ENCODE peak calls at places on chromosomes 5 and 9, in ten cellular contexts. One of them, this sample, is unnamed.

GRCh38 chr5:179387151-179388110 is 42.2 kb upstream of the ADAMTS2 start:
- DNase-seq in sigmoid colon: peak; percentile 18
- DNase-seq in fibroblast of lung: no peak
- DNase-seq in cardiac muscle cell: no peak
- DNase-seq in adrenal gland: peak; percentile 18
- DNase-seq in PC-9: no peak
- DNase-seq in left lung: no peak
- DNase-seq in lung: no peak
- DNase-seq in CD8-positive, alpha-beta T cell: no peak
- DNase-seq in tibial artery: no peak
- DNase-seq in this sample: no peak

GRCh38 chr5:179890751-179891682 is 16.7 kb downstream of the TBC1D9B start:
- DNase-seq in CD8-positive, alpha-beta T cell: no peak
- DNase-seq in lung: no peak
- DNase-seq in tibial artery: no peak
- DNase-seq in adrenal gland: no peak
- DNase-seq in left lung: peak; percentile 14
- DNase-seq in sigmoid colon: no peak
- DNase-seq in fibroblast of lung: no peak
- DNase-seq in PC-9: no peak
- DNase-seq in cardiac muscle cell: no peak
- DNase-seq in this sample: no peak

GRCh38 chr5:90308787-90309585 is 100.6 kb downstream of the CETN3 start:
- DNase-seq in PC-9: no peak
- DNase-seq in sigmoid colon: no peak
- DNase-seq in lung: no peak
- DNase-seq in CD8-positive, alpha-beta T cell: no peak
- DNase-seq in adrenal gland: no peak
- DNase-seq in cardiac muscle cell: no peak
- DNase-seq in left lung: no peak
- DNase-seq in tibial artery: no peak
- DNase-seq in fibroblast of lung: no peak
- DNase-seq in this sample: no peak

GRCh38 chr5:78458843-78459242 is 98.4 kb downstream of the SCAMP1 start:
- DNase-seq in cardiac muscle cell: no peak
- DNase-seq in sigmoid colon: no peak
- DNase-seq in adrenal gland: no peak
- DNase-seq in CD8-positive, alpha-beta T cell: no peak
- DNase-seq in left lung: no peak
- DNase-seq in lung: no peak
- DNase-seq in fibroblast of lung: no peak
- DNase-seq in tibial artery: no peak
- DNase-seq in PC-9: no peak
- DNase-seq in this sample: no peak

GRCh38 chr9:36317766-36318165 is 59.5 kb upstream of the GNE start:
- DNase-seq in left lung: peak; percentile 41
- DNase-seq in cardiac muscle cell: no peak
- DNase-seq in PC-9: peak; percentile 96
- DNase-seq in fibroblast of lung: no peak
- DNase-seq in sigmoid colon: no peak
- DNase-seq in tibial artery: no peak
- DNase-seq in CD8-positive, alpha-beta T cell: no peak
- DNase-seq in adrenal gland: no peak
- DNase-seq in lung: peak; percentile 42
- DNase-seq in this sample: no peak

GRCh38 chr5:154863291-154864080 is 5.1 kb downstream of the CNOT8 start:
- DNase-seq in fibroblast of lung: no peak
- DNase-seq in cardiac muscle cell: no peak
- DNase-seq in sigmoid colon: no peak
- DNase-seq in tibial artery: no peak
- DNase-seq in PC-9: no peak
- DNase-seq in left lung: no peak
- DNase-seq in lung: no peak
- DNase-seq in adrenal gland: no peak
- DNase-seq in CD8-positive, alpha-beta T cell: no peak
- DNase-seq in this sample: no peak

GRCh38 chr9:104866186-104866585 is 61.8 kb downstream of the ABCA1 start:
- DNase-seq in tibial artery: no peak
- DNase-seq in lung: no peak
- DNase-seq in left lung: no peak
- DNase-seq in sigmoid colon: no peak
- DNase-seq in fibroblast of lung: no peak
- DNase-seq in CD8-positive, alpha-beta T cell: no peak
- DNase-seq in adrenal gland: no peak
- DNase-seq in PC-9: no peak
- DNase-seq in cardiac muscle cell: no peak
- DNase-seq in this sample: no peak

GRCh38 chr9:98603821-98604383 is 104.8 kb downstream of the GABBR2 start:
- DNase-seq in fibroblast of lung: peak; percentile 44
- DNase-seq in left lung: no peak
- DNase-seq in adrenal gland: no peak
- DNase-seq in sigmoid colon: no peak
- DNase-seq in lung: no peak
- DNase-seq in PC-9: no peak
- DNase-seq in cardiac muscle cell: no peak
- DNase-seq in CD8-positive, alpha-beta T cell: no peak
- DNase-seq in tibial artery: no peak
- DNase-seq in this sample: no peak

GRCh38 chr5:172303090-172303995 is 19.8 kb upstream of the UBTD2 start:
- DNase-seq in cardiac muscle cell: no peak
- DNase-seq in PC-9: peak; percentile 86
- DNase-seq in tibial artery: no peak
- DNase-seq in sigmoid colon: no peak
- DNase-seq in CD8-positive, alpha-beta T cell: no peak
- DNase-seq in left lung: no peak
- DNase-seq in lung: no peak
- DNase-seq in fibroblast of lung: peak; percentile 47
- DNase-seq in adrenal gland: peak; percentile 77
- DNase-seq in this sample: no peak

GRCh38 chr5:116666901-116667300 is 92.3 kb upstream of the SEMA6A start:
- DNase-seq in lung: no peak
- DNase-seq in tibial artery: no peak
- DNase-seq in fibroblast of lung: no peak
- DNase-seq in adrenal gland: no peak
- DNase-seq in cardiac muscle cell: no peak
- DNase-seq in PC-9: no peak
- DNase-seq in left lung: no peak
- DNase-seq in CD8-positive, alpha-beta T cell: no peak
- DNase-seq in sigmoid colon: no peak
- DNase-seq in this sample: no peak

GRCh38 chr9:136846376-136847064 is 2.7 kb upstream of the PHPT1 start:
- DNase-seq in PC-9: no peak
- DNase-seq in adrenal gland: no peak
- DNase-seq in fibroblast of lung: no peak
- DNase-seq in tibial artery: no peak
- DNase-seq in CD8-positive, alpha-beta T cell: no peak
- DNase-seq in left lung: no peak
- DNase-seq in sigmoid colon: no peak
- DNase-seq in cardiac muscle cell: no peak
- DNase-seq in lung: no peak
- DNase-seq in this sample: no peak
- H3K4me3 ChIP-seq in PC-9: peak overlapping the region; percentile 87
- H3K4me3 ChIP-seq in adrenal gland: no peak overlapping the region
- H3K4me3 ChIP-seq in fibroblast of lung: no peak overlapping the region
- H3K4me3 ChIP-seq in tibial artery: peak overlapping the region; percentile 94
- H3K4me3 ChIP-seq in CD8-positive, alpha-beta T cell: no peak overlapping the region
- H3K4me3 ChIP-seq in left lung: no peak overlapping the region
- H3K4me3 ChIP-seq in sigmoid colon: no peak overlapping the region
- H3K4me3 ChIP-seq in cardiac muscle cell: no peak overlapping the region
- H3K4me3 ChIP-seq in lung: no peak overlapping the region
- H3K4me3 ChIP-seq in this sample: no peak overlapping the region

GRCh38 chr5:10289991-10290390 is 17.7 kb downstream of the CMBL start:
- DNase-seq in tibial artery: no peak
- DNase-seq in lung: no peak
- DNase-seq in sigmoid colon: no peak
- DNase-seq in adrenal gland: no peak
- DNase-seq in fibroblast of lung: no peak
- DNase-seq in PC-9: no peak
- DNase-seq in CD8-positive, alpha-beta T cell: no peak
- DNase-seq in cardiac muscle cell: no peak
- DNase-seq in left lung: peak; percentile 12
- DNase-seq in this sample: no peak

GRCh38 chr5:10286552-10287227 is 21.0 kb downstream of the CMBL start:
- DNase-seq in left lung: peak; percentile 25
- DNase-seq in fibroblast of lung: peak; percentile 47
- DNase-seq in PC-9: peak; percentile 21
- DNase-seq in CD8-positive, alpha-beta T cell: no peak
- DNase-seq in sigmoid colon: peak; percentile 76
- DNase-seq in tibial artery: no peak
- DNase-seq in adrenal gland: no peak
- DNase-seq in cardiac muscle cell: no peak
- DNase-seq in lung: no peak
- DNase-seq in this sample: no peak

GRCh38 chr5:10288600-10289213 is 19.0 kb downstream of the CMBL start:
- DNase-seq in sigmoid colon: no peak
- DNase-seq in cardiac muscle cell: peak; percentile 12
- DNase-seq in adrenal gland: peak; percentile 91
- DNase-seq in tibial artery: no peak
- DNase-seq in fibroblast of lung: no peak
- DNase-seq in CD8-positive, alpha-beta T cell: no peak
- DNase-seq in left lung: peak; percentile 80
- DNase-seq in lung: peak; percentile 85
- DNase-seq in PC-9: peak; percentile 95
- DNase-seq in this sample: peak; percentile 76

GRCh38 chr5:10291736-10292135 is 16.0 kb downstream of the CMBL start:
- DNase-seq in sigmoid colon: no peak
- DNase-seq in left lung: peak; percentile 1
- DNase-seq in lung: no peak
- DNase-seq in adrenal gland: no peak
- DNase-seq in PC-9: no peak
- DNase-seq in CD8-positive, alpha-beta T cell: no peak
- DNase-seq in tibial artery: no peak
- DNase-seq in cardiac muscle cell: no peak
- DNase-seq in fibroblast of lung: no peak
- DNase-seq in this sample: no peak

DNA sequence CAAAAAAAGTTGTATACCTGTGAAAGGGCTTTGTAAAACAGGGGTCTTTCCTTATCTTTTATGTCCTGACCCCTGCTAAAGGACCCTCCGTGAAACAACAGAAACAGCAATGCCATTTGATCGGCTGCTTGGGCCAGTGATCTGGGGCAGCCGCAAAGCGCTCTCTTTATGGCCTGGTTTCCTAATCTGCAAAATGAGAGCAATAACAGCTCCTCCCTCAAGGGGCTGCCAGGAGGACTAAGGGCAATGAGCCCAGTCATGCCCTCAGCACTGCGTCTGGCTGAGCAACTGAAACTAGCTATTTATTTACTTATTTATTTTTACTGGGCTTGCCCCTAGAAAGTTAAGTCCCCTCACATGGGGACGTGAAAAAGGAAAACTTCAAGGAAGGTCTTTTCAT is 18.3 kb downstream of the CMBL start:
- DNase-seq in CD8-positive, alpha-beta T cell: no peak
- DNase-seq in PC-9: peak; percentile 57
- DNase-seq in tibial artery: peak; percentile 74
- DNase-seq in cardiac muscle cell: no peak
- DNase-seq in left lung: peak; percentile 36
- DNase-seq in sigmoid colon: no peak
- DNase-seq in fibroblast of lung: peak; percentile 45
- DNase-seq in adrenal gland: peak; percentile 67
- DNase-seq in lung: no peak
- DNase-seq in this sample: peak; percentile 27
- TF ChIP-seq CTCF in CD8-positive, alpha-beta T cell: no peak
- TF ChIP-seq CTCF in PC-9: no peak
- TF ChIP-seq CTCF in tibial artery: no peak
- TF ChIP-seq CTCF in cardiac muscle cell: no peak
- TF ChIP-seq CTCF in left lung: no peak
- TF ChIP-seq CTCF in sigmoid colon: no peak
- TF ChIP-seq CTCF in fibroblast of lung: peak; percentile 16
- TF ChIP-seq CTCF in adrenal gland: peak; percentile 42
- TF ChIP-seq CTCF in lung: no peak
- TF ChIP-seq CTCF in this sample: no peak

DNA sequence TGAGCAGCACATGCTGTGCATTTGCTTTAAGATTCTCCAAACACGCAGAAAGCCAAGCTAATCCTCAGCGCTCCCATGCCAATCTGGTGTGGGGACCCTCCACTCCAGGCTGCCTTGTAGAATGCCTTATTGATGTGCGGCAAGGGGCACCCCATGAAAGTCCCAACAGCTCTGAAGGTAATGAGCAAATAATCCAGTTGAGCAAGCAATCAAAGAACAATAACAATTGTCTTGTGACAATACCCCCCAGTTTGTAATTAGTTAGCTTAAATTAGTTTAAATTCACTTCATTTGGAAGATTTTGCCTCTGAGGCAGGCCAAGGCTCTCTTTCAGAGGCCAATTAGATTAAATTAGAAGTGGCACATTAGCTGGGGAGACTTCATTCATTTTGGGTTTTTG is 17.7 kb upstream of the FBP1 start:
- DNase-seq in left lung: no peak
- DNase-seq in PC-9: no peak
- DNase-seq in lung: no peak
- DNase-seq in fibroblast of lung: no peak
- DNase-seq in adrenal gland: no peak
- DNase-seq in sigmoid colon: no peak
- DNase-seq in cardiac muscle cell: no peak
- DNase-seq in tibial artery: no peak
- DNase-seq in CD8-positive, alpha-beta T cell: no peak
- DNase-seq in this sample: no peak
- H3K4me1 ChIP-seq in left lung: no peaks in the 10 kb centered on the region
- H3K4me1 ChIP-seq in PC-9: peaks cover 4% of the 10 kb centered on the region
- H3K4me1 ChIP-seq in lung: peaks cover 1% of the 10 kb centered on the region
- H3K4me1 ChIP-seq in fibroblast of lung: no peaks in the 10 kb centered on the region
- H3K4me1 ChIP-seq in adrenal gland: no peaks in the 10 kb centered on the region
- H3K4me1 ChIP-seq in sigmoid colon: no peaks in the 10 kb centered on the region
- H3K4me1 ChIP-seq in cardiac muscle cell: peaks cover 7% of the 10 kb centered on the region
- H3K4me1 ChIP-seq in tibial artery: peaks cover 10% of the 10 kb centered on the region
- H3K4me1 ChIP-seq in CD8-positive, alpha-beta T cell: peaks cover 13% of the 10 kb centered on the region
- H3K4me1 ChIP-seq in this sample: no peaks in the 10 kb centered on the region

DNA sequence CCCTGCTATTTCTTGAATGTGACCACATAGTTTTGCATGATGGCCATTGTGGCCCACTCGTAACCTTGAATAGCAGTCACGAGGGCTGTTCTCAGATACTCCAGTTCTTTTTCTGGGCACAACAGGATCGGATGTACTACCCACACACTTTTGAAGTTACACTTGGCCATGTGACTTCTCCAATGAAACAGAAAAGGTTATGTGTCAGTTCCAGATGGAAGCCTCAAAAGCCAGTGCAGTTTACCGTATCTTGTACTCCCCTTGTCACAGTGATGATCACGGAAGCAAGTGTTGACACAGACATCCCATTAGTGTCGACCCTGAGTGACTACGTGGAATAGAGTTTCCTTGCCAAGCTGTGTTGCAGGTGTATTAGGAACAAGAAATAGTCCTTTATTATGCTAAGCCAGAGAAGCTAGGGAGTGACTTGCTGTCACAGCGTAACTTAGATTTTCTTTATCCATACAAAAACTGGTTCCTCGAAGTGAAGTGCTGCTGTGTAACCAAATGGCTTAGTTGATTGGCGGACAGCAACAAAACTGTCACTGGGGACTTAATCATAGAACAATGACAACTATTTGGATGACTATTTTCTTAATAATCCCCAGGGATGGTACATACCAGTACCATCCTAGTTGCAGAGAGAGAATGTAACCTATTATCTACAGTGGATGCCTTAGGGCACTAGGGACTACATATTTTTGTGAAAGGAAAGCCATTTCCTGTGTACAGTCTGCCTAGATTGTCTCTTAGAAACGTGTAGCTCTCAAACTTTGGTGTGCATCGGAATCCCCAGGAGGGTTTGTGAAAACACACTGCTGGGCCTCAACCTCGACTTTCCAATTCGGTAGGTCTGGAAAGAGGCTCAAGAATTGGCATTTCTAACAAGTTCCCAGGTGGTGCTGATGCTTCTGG is 90.1 kb upstream of the DMRT1 start:
- DNase-seq in adrenal gland: no peak
- DNase-seq in CD8-positive, alpha-beta T cell: no peak
- DNase-seq in fibroblast of lung: no peak
- DNase-seq in cardiac muscle cell: no peak
- DNase-seq in tibial artery: peak; percentile 51
- DNase-seq in left lung: no peak
- DNase-seq in lung: peak; percentile 47
- DNase-seq in sigmoid colon: no peak
- DNase-seq in PC-9: peak; percentile 37
- DNase-seq in this sample: no peak
- H3K4me3 ChIP-seq in adrenal gland: no peak overlapping the region
- H3K4me3 ChIP-seq in CD8-positive, alpha-beta T cell: no peak overlapping the region
- H3K4me3 ChIP-seq in fibroblast of lung: no peak overlapping the region
- H3K4me3 ChIP-seq in cardiac muscle cell: no peak overlapping the region
- H3K4me3 ChIP-seq in tibial artery: no peak overlapping the region
- H3K4me3 ChIP-seq in left lung: no peak overlapping the region
- H3K4me3 ChIP-seq in lung: no peak overlapping the region
- H3K4me3 ChIP-seq in sigmoid colon: no peak overlapping the region
- H3K4me3 ChIP-seq in PC-9: no peak overlapping the region
- H3K4me3 ChIP-seq in this sample: no peak overlapping the region